ENCODE peak calls at places on chromosomes 13 and 19, in ten cellular contexts. P is T-cell; C is fibroblast of the conjunctiva; U is mesothelial cell of epicardium; H is amygdala; K is endothelial cell; Q is RWPE1; L is GM04503; D is glutamatergic neuron; S is activated CD8-positive, alpha-beta memory T cell treated with anti-CD3 and anti-CD28 coated beads for 1 hour. X is an unnamed sample.

GRCh38 chr13:18993884-18994660 is 187.6 kb downstream of the TUBA3C start:
- DNase-seq in P (no peak), C (no peak), U (no peak), H (no peak), K (no peak), Q (no peak), L (no peak), D (no peak), S (no peak), X (no peak)

GRCh38 chr13:24149306-24150032 is 11.1 kb upstream of the SPATA13 start:
- DNase-seq in P (no peak), C (no peak), U (no peak), H (no peak), K (no peak), Q (no peak), L (no peak), D (no peak), S (no peak), X (no peak)

GRCh38 chr19:36876993-36877938 is 26.6 kb downstream of the ZNF345 start:
- DNase-seq in P (no peak), C (no peak), U (no peak), H (no peak), K (no peak), Q (no peak), L (no peak), D (no peak), S (no peak), X (no peak)

GRCh38 chr13:66635526-66635925 is 594.6 kb downstream of the PCDH9 start:
- DNase-seq in P (no peak), C (peak), U (no peak), H (no peak), K (no peak), Q (peak), L (peak), D (no peak), S (no peak), X (no peak)

GRCh38 chr19:30046522-30046921 is 104.5 kb downstream of the URI1 start:
- DNase-seq in P (no peak), C (peak), U (no peak), H (no peak), K (no peak), Q (no peak), L (no peak), D (no peak), S (no peak), X (peak)

GRCh38 chr13:111066544-111066943 is 48.6 kb upstream of the ARHGEF7 start:
- DNase-seq in P (no peak), C (no peak), U (no peak), H (no peak), K (no peak), Q (no peak), L (no peak), D (no peak), S (no peak), X (no peak)

GRCh38 chr13:106400282-106400681 is 135.2 kb downstream of the EFNB2 start:
- DNase-seq in P (no peak), C (no peak), U (no peak), H (no peak), K (no peak), Q (no peak), L (no peak), D (no peak), S (no peak), X (no peak)

GRCh38 chr13:39254606-39255005 is 216.3 kb downstream of the NHLRC3 start:
- DNase-seq in P (no peak), C (no peak), U (no peak), H (no peak), K (no peak), Q (no peak), L (no peak), D (no peak), S (no peak), X (no peak)

GRCh38 chr19:1503089-1503924 is 9.5 kb downstream of the ADAMTSL5 start:
- DNase-seq in P (peak), C (no peak), U (peak), H (peak), K (peak), Q (no peak), L (no peak), D (peak), S (no peak), X (peak)

GRCh38 chr19:45526143-45526542 is 18.9 kb downstream of the VASP start:
- DNase-seq in P (no peak), C (no peak), U (no peak), H (peak), K (peak), Q (peak), L (no peak), D (peak), S (no peak), X (no peak)

GRCh38 chr19:17488593-17489391 is 18.5 kb downstream of the SLC27A1 start:
- DNase-seq in P (peak), C (no peak), U (peak), H (no peak), K (peak), Q (peak), L (no peak), D (peak), S (peak), X (peak)

GRCh38 chr13:71865858-71866172 is 1.2 kb downstream of the DACH1 start:
- DNase-seq in P (no peak), C (no peak), U (peak), H (no peak), K (peak), Q (no peak), L (no peak), D (peak), S (no peak), X (no peak)

GRCh38 chr19:49421878-49422202 is 1.4 kb downstream of the PTH2 start:
- DNase-seq in P (no peak), C (no peak), U (no peak), H (no peak), K (no peak), Q (no peak), L (no peak), D (no peak), S (no peak), X (no peak)

GRCh38 chr13:92952161-92952560 is 274.4 kb upstream of the GPC6 start:
- DNase-seq in P (no peak), C (no peak), U (no peak), H (no peak), K (no peak), Q (no peak), L (no peak), D (no peak), S (no peak), X (no peak)

GRCh38 chr13:49466240-49466914 is 22.3 kb downstream of the SETDB2 start:
- DNase-seq in P (no peak), C (no peak), U (no peak), H (no peak), K (no peak), Q (no peak), L (no peak), D (no peak), S (no peak), X (no peak)

GRCh38 chr19:40365613-40366401 is 17.3 kb downstream of the PLD3 start:
- DNase-seq in P (peak), C (peak), U (peak), H (peak), K (peak), Q (peak), L (no peak), D (peak), S (no peak), X (peak)

GRCh38 chr13:44196186-44196751 is 177.4 kb upstream of the SERP2 start:
- DNase-seq in P (no peak), C (no peak), U (no peak), H (no peak), K (no peak), Q (no peak), L (no peak), D (no peak), S (no peak), X (no peak)

GRCh38 chr13:33639158-33639557 is 178.8 kb upstream of the RFC3 start:
- DNase-seq in P (no peak), C (peak), U (no peak), H (no peak), K (no peak), Q (no peak), L (peak), D (no peak), S (no peak), X (no peak)

GRCh38 chr13:60282708-60283107 is 114.3 kb upstream of the TDRD3 start:
- DNase-seq in P (no peak), C (no peak), U (no peak), H (no peak), K (no peak), Q (no peak), L (no peak), D (no peak), S (no peak), X (no peak)

GRCh38 chr19:57613941-57614743 is at the start of gene ZNF134:
- DNase-seq in P (peak), C (peak), U (peak), H (peak), K (peak), Q (peak), L (peak), D (peak), S (peak), X (peak)

GRCh38 chr19:17486545-17486944 is 16.2 kb downstream of the SLC27A1 start:
- DNase-seq in P (no peak), C (no peak), U (no peak), H (no peak), K (no peak), Q (no peak), L (no peak), D (no peak), S (no peak), X (peak)

GRCh38 chr19:4375620-4376228 is 24.6 kb downstream of the SH3GL1 start:
- DNase-seq in P (no peak), C (peak), U (peak), H (no peak), K (no peak), Q (no peak), L (no peak), D (no peak), S (no peak), X (peak)